ENCODE peak calls at places on chromosome 6, in eight cellular contexts. X, V, R, P, H, Z, T and J are unnamed samples.

GRCh38 chr6:82380566-82381185 is 17.1 kb downstream of the TPBG start:
- DNase-seq in X (no peak), V (no peak), R (no peak), P (no peak), H (no peak), Z (no peak), T (no peak), J (no peak)

GRCh38 chr6:155980680-155981079 is 525.0 kb upstream of the NOX3 start:
- DNase-seq in X (no peak), V (no peak), R (no peak), P (no peak), H (no peak), Z (no peak), T (no peak), J (no peak)

GRCh38 chr6:160133441-160134336 is 12.1 kb downstream of the SLC22A1 start:
- DNase-seq in X (no peak), V (no peak), R (peak; percentile 46), P (no peak), H (no peak), Z (no peak), T (no peak), J (no peak)

GRCh38 chr6:159282351-159282750 is 113.2 kb downstream of the FNDC1 start:
- DNase-seq in X (no peak), V (no peak), R (no peak), P (no peak), H (no peak), Z (no peak), T (no peak), J (no peak)

GRCh38 chr6:140271759-140272377 is 897.4 kb upstream of the CITED2 start:
- DNase-seq in X (no peak), V (no peak), R (no peak), P (no peak), H (no peak), Z (no peak), T (no peak), J (no peak)

GRCh38 chr6:5752282-5752681 is 254.4 kb downstream of the NRN1 start:
- DNase-seq in X (no peak), V (peak; percentile 76), R (no peak), P (no peak), H (peak; percentile 65), Z (no peak), T (peak; percentile 73), J (no peak)

GRCh38 chr6:166032366-166033171 is 135.1 kb downstream of the TBXT start:
- DNase-seq in X (peak; percentile 42), V (peak; percentile 51), R (peak; percentile 61), P (no peak), H (no peak), Z (peak; percentile 33), T (peak; percentile 68), J (no peak)

GRCh38 chr6:46184114-46184513 is 13.3 kb upstream of the ENPP5 start:
- DNase-seq in X (no peak), V (no peak), R (no peak), P (no peak), H (no peak), Z (no peak), T (peak; percentile 54), J (no peak)

GRCh38 chr6:37820713-37821069 is 1.2 kb downstream of the ZFAND3 start:
- DNase-seq in X (no peak), V (no peak), R (no peak), P (no peak), H (no peak), Z (no peak), T (no peak), J (no peak)

GRCh38 chr6:75975904-75976303 is 96.6 kb downstream of the IMPG1 start:
- DNase-seq in X (no peak), V (no peak), R (no peak), P (no peak), H (no peak), Z (no peak), T (no peak), J (no peak)

GRCh38 chr6:167760979-167761793 is 65.5 kb upstream of the AFDN start:
- DNase-seq in X (no peak), V (no peak), R (no peak), P (peak; percentile 48), H (no peak), Z (no peak), T (no peak), J (no peak)

GRCh38 chr6:35181933-35182612 is 31.7 kb upstream of the SCUBE3 start:
- DNase-seq in X (peak; percentile 49), V (peak; percentile 32), R (peak; percentile 61), P (no peak), H (no peak), Z (peak; percentile 45), T (no peak), J (no peak)

GRCh38 chr6:35300848-35301247 is 3.2 kb downstream of the DEF6 start:
- DNase-seq in X (no peak), V (no peak), R (no peak), P (no peak), H (no peak), Z (no peak), T (no peak), J (no peak)

GRCh38 chr6:56938634-56939294 is 16.1 kb upstream of the BEND6 start:
- DNase-seq in X (no peak), V (no peak), R (no peak), P (no peak), H (peak; percentile 98), Z (peak; percentile 72), T (peak; percentile 97), J (no peak)

GRCh38 chr6:15250440-15251168 is 4.7 kb downstream of the JARID2 start:
- DNase-seq in X (no peak), V (no peak), R (no peak), P (no peak), H (no peak), Z (no peak), T (no peak), J (no peak)

GRCh38 chr6:54366647-54367327 is 58.5 kb downstream of the TINAG start:
- DNase-seq in X (no peak), V (no peak), R (no peak), P (no peak), H (no peak), Z (no peak), T (no peak), J (no peak)

GRCh38 chr6:124670801-124671200 is 291.4 kb upstream of the RNF217 start:
- DNase-seq in X (no peak), V (no peak), R (no peak), P (no peak), H (no peak), Z (no peak), T (no peak), J (no peak)

GRCh38 chr6:89644864-89645263 is 6.3 kb upstream of the LYRM2 start:
- DNase-seq in X (no peak), V (no peak), R (no peak), P (no peak), H (no peak), Z (no peak), T (no peak), J (no peak)

GRCh38 chr6:89927788-89928565 is 33.7 kb downstream of the GJA10 start:
- DNase-seq in X (no peak), V (peak; percentile 54), R (no peak), P (no peak), H (no peak), Z (no peak), T (no peak), J (no peak)

GRCh38 chr6:11711644-11711993 is 67.0 kb downstream of the ADTRP start:
- DNase-seq in X (no peak), V (no peak), R (no peak), P (no peak), H (no peak), Z (no peak), T (no peak), J (no peak)

GRCh38 chr6:158207452-158207788 is 39.3 kb downstream of the GTF2H5 start:
- DNase-seq in X (no peak), V (no peak), R (no peak), P (no peak), H (peak; percentile 16), Z (no peak), T (no peak), J (no peak)

GRCh38 chr6:43009124-43009523 is 4.6 kb downstream of the MEA1 start:
- DNase-seq in X (peak; percentile 36), V (peak; percentile 23), R (no peak), P (peak; percentile 27), H (no peak), Z (no peak), T (no peak), J (peak; percentile 31)
- TF ChIP-seq CTCF in X (no peak), V (peak; percentile 34), R (no peak), P (peak; percentile 59), H (peak; percentile 53), Z (peak; percentile 39), T (peak; percentile 54), J (no peak)

GRCh38 chr6:73073238-73073637 is 152.1 kb downstream of the KHDC1L start:
- DNase-seq in X (no peak), V (no peak), R (no peak), P (no peak), H (no peak), Z (no peak), T (no peak), J (no peak)
- TF ChIP-seq CTCF in X (no peak), V (no peak), R (no peak), P (no peak), H (no peak), Z (no peak), T (no peak), J (no peak)

GRCh38 chr6:3494391-3495100 is 37.7 kb upstream of the SLC22A23 start:
- DNase-seq in X (no peak), V (no peak), R (no peak), P (no peak), H (no peak), Z (no peak), T (no peak), J (no peak)

GRCh38 chr6:3500262-3501001 is 43.6 kb upstream of the SLC22A23 start:
- DNase-seq in X (no peak), V (no peak), R (no peak), P (no peak), H (no peak), Z (no peak), T (no peak), J (no peak)

GRCh38 chr6:3501826-3502505 is 45.1 kb upstream of the SLC22A23 start:
- DNase-seq in X (no peak), V (no peak), R (no peak), P (no peak), H (no peak), Z (no peak), T (no peak), J (no peak)

GRCh38 chr6:3499603-3500002 is 42.8 kb upstream of the SLC22A23 start:
- DNase-seq in X (no peak), V (no peak), R (no peak), P (no peak), H (no peak), Z (no peak), T (no peak), J (no peak)

DNA sequence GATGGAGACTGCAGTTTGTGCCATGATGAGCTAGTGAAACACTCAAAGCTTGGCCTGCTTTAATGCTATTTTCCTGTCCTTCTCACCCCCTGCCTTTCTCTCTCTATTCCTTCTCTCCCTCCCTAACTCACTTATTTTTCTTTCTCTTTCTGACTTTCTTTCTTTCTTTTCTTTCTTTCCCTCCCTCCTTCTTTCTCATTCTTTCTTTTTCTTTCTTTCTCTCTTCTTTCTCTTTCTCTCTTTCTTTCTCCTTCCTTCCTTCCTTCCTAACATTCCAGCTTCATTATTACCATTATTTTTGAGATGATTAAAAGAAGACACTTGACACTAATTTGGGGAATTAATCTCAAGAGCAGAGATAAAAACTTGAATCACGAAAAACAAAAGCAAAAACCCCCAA is 39.5 kb upstream of the SLC22A23 start:
- DNase-seq in X (no peak), V (no peak), R (no peak), P (no peak), H (no peak), Z (no peak), T (no peak), J (no peak)
- TF ChIP-seq CTCF in X (no peak), V (no peak), R (no peak), P (no peak), H (no peak), Z (no peak), T (no peak), J (no peak)

GRCh38 chr6:100176321-100176950 is 182.4 kb upstream of the MCHR2 start:
- DNase-seq in X (no peak), V (peak; percentile 54), R (no peak), P (no peak), H (peak; percentile 9), Z (no peak), T (peak; percentile 49), J (peak; percentile 9)
- TF ChIP-seq CTCF in X (no peak), V (peak; percentile 52), R (no peak), P (peak; percentile 64), H (peak; percentile 49), Z (no peak), T (peak; percentile 47), J (no peak)